ENCODE peak calls at places on chromosomes 3 and 15, in nine cellular contexts. One of them, this sample, is unnamed.

GRCh38 chr15:85955501-85956391 is 123.9 kb upstream of the AGBL1 start:
- DNase-seq in ovary: no peak
- DNase-seq in A549: peak
- DNase-seq in K562: no peak
- DNase-seq in suprapubic skin: no peak
- DNase-seq in HepG2: no peak
- DNase-seq in esophagus muscularis mucosa: no peak
- DNase-seq in sigmoid colon: no peak
- DNase-seq in transverse colon: no peak
- DNase-seq in this sample: no peak

GRCh38 chr3:126397610-126398422 is 3.1 kb downstream of the CFAP100 start:
- DNase-seq in ovary: no peak
- DNase-seq in A549: no peak
- DNase-seq in K562: no peak
- DNase-seq in suprapubic skin: no peak
- DNase-seq in HepG2: no peak
- DNase-seq in esophagus muscularis mucosa: no peak
- DNase-seq in sigmoid colon: peak
- DNase-seq in transverse colon: no peak
- DNase-seq in this sample: no peak

GRCh38 chr3:37519236-37519635 is 342.4 kb upstream of the CTDSPL start:
- DNase-seq in ovary: no peak
- DNase-seq in A549: no peak
- DNase-seq in K562: no peak
- DNase-seq in suprapubic skin: no peak
- DNase-seq in HepG2: no peak
- DNase-seq in esophagus muscularis mucosa: no peak
- DNase-seq in sigmoid colon: no peak
- DNase-seq in transverse colon: no peak
- DNase-seq in this sample: no peak

GRCh38 chr3:13812039-13812438 is 67.8 kb downstream of the WNT7A start:
- DNase-seq in ovary: no peak
- DNase-seq in A549: no peak
- DNase-seq in K562: no peak
- DNase-seq in suprapubic skin: no peak
- DNase-seq in HepG2: no peak
- DNase-seq in esophagus muscularis mucosa: no peak
- DNase-seq in sigmoid colon: no peak
- DNase-seq in transverse colon: no peak
- DNase-seq in this sample: no peak

GRCh38 chr3:74268753-74269152 is 345.7 kb downstream of the CNTN3 start:
- DNase-seq in ovary: no peak
- DNase-seq in A549: no peak
- DNase-seq in K562: no peak
- DNase-seq in suprapubic skin: no peak
- DNase-seq in HepG2: no peak
- DNase-seq in esophagus muscularis mucosa: no peak
- DNase-seq in sigmoid colon: no peak
- DNase-seq in transverse colon: no peak
- DNase-seq in this sample: no peak

GRCh38 chr15:70597056-70597603 is 166.2 kb downstream of the UACA start:
- DNase-seq in ovary: no peak
- DNase-seq in A549: peak
- DNase-seq in K562: no peak
- DNase-seq in suprapubic skin: no peak
- DNase-seq in HepG2: peak
- DNase-seq in esophagus muscularis mucosa: peak
- DNase-seq in sigmoid colon: no peak
- DNase-seq in transverse colon: no peak
- DNase-seq in this sample: no peak

GRCh38 chr15:72184165-72184811 is 13.3 kb downstream of the GRAMD2A start:
- DNase-seq in ovary: no peak
- DNase-seq in A549: peak
- DNase-seq in K562: no peak
- DNase-seq in suprapubic skin: peak
- DNase-seq in HepG2: peak
- DNase-seq in esophagus muscularis mucosa: no peak
- DNase-seq in sigmoid colon: no peak
- DNase-seq in transverse colon: peak
- DNase-seq in this sample: no peak

GRCh38 chr3:196471551-196471950 is 32.0 kb downstream of the RNF168 start:
- DNase-seq in ovary: no peak
- DNase-seq in A549: no peak
- DNase-seq in K562: no peak
- DNase-seq in suprapubic skin: no peak
- DNase-seq in HepG2: no peak
- DNase-seq in esophagus muscularis mucosa: no peak
- DNase-seq in sigmoid colon: no peak
- DNase-seq in transverse colon: no peak
- DNase-seq in this sample: no peak

GRCh38 chr3:155807823-155808222 is 1.7 kb upstream of the C3orf33 start:
- DNase-seq in ovary: no peak
- DNase-seq in A549: no peak
- DNase-seq in K562: no peak
- DNase-seq in suprapubic skin: no peak
- DNase-seq in HepG2: no peak
- DNase-seq in esophagus muscularis mucosa: no peak
- DNase-seq in sigmoid colon: no peak
- DNase-seq in transverse colon: no peak
- DNase-seq in this sample: no peak

GRCh38 chr15:88489321-88489720 is 21.8 kb downstream of the MRPS11 start:
- DNase-seq in ovary: no peak
- DNase-seq in A549: no peak
- DNase-seq in K562: peak
- DNase-seq in suprapubic skin: no peak
- DNase-seq in HepG2: no peak
- DNase-seq in esophagus muscularis mucosa: no peak
- DNase-seq in sigmoid colon: no peak
- DNase-seq in transverse colon: no peak
- DNase-seq in this sample: no peak

GRCh38 chr15:83698294-83698693 is 44.4 kb downstream of the ADAMTSL3 start:
- DNase-seq in ovary: peak
- DNase-seq in A549: peak
- DNase-seq in K562: no peak
- DNase-seq in suprapubic skin: no peak
- DNase-seq in HepG2: no peak
- DNase-seq in esophagus muscularis mucosa: peak
- DNase-seq in sigmoid colon: peak
- DNase-seq in transverse colon: peak
- DNase-seq in this sample: peak

GRCh38 chr3:39166134-39166710 is 12.8 kb upstream of the CSRNP1 start:
- DNase-seq in ovary: no peak
- DNase-seq in A549: peak
- DNase-seq in K562: no peak
- DNase-seq in suprapubic skin: no peak
- DNase-seq in HepG2: no peak
- DNase-seq in esophagus muscularis mucosa: no peak
- DNase-seq in sigmoid colon: no peak
- DNase-seq in transverse colon: no peak
- DNase-seq in this sample: no peak

GRCh38 chr3:73226026-73226425 is 164.6 kb downstream of the EBLN2 start:
- DNase-seq in ovary: no peak
- DNase-seq in A549: no peak
- DNase-seq in K562: no peak
- DNase-seq in suprapubic skin: no peak
- DNase-seq in HepG2: no peak
- DNase-seq in esophagus muscularis mucosa: no peak
- DNase-seq in sigmoid colon: no peak
- DNase-seq in transverse colon: no peak
- DNase-seq in this sample: no peak

GRCh38 chr15:82875411-82876003 is 66.1 kb downstream of the WHAMM start:
- DNase-seq in ovary: no peak
- DNase-seq in A549: no peak
- DNase-seq in K562: no peak
- DNase-seq in suprapubic skin: no peak
- DNase-seq in HepG2: no peak
- DNase-seq in esophagus muscularis mucosa: no peak
- DNase-seq in sigmoid colon: no peak
- DNase-seq in transverse colon: no peak
- DNase-seq in this sample: no peak

GRCh38 chr15:36645106-36645505 is 65.7 kb downstream of the CDIN1 start:
- DNase-seq in ovary: no peak
- DNase-seq in A549: peak
- DNase-seq in K562: no peak
- DNase-seq in suprapubic skin: no peak
- DNase-seq in HepG2: no peak
- DNase-seq in esophagus muscularis mucosa: no peak
- DNase-seq in sigmoid colon: no peak
- DNase-seq in transverse colon: no peak
- DNase-seq in this sample: no peak

GRCh38 chr15:36642311-36642710 is 62.9 kb downstream of the CDIN1 start:
- DNase-seq in ovary: no peak
- DNase-seq in A549: no peak
- DNase-seq in K562: no peak
- DNase-seq in suprapubic skin: no peak
- DNase-seq in HepG2: no peak
- DNase-seq in esophagus muscularis mucosa: no peak
- DNase-seq in sigmoid colon: no peak
- DNase-seq in transverse colon: no peak
- DNase-seq in this sample: no peak

GRCh38 chr15:36643551-36643950 is 64.1 kb downstream of the CDIN1 start:
- DNase-seq in ovary: no peak
- DNase-seq in A549: no peak
- DNase-seq in K562: no peak
- DNase-seq in suprapubic skin: no peak
- DNase-seq in HepG2: no peak
- DNase-seq in esophagus muscularis mucosa: no peak
- DNase-seq in sigmoid colon: no peak
- DNase-seq in transverse colon: no peak
- DNase-seq in this sample: no peak

GRCh38 chr15:36644156-36644896 is 64.9 kb downstream of the CDIN1 start:
- DNase-seq in ovary: no peak
- DNase-seq in A549: no peak
- DNase-seq in K562: no peak
- DNase-seq in suprapubic skin: no peak
- DNase-seq in HepG2: no peak
- DNase-seq in esophagus muscularis mucosa: no peak
- DNase-seq in sigmoid colon: no peak
- DNase-seq in transverse colon: no peak
- DNase-seq in this sample: no peak
- TF ChIP-seq EP300 in ovary: no peak
- TF ChIP-seq EP300 in A549: no peak
- TF ChIP-seq EP300 in K562: no peak
- TF ChIP-seq EP300 in suprapubic skin: no peak
- TF ChIP-seq EP300 in HepG2: no peak
- TF ChIP-seq EP300 in esophagus muscularis mucosa: no peak
- TF ChIP-seq EP300 in sigmoid colon: no peak
- TF ChIP-seq EP300 in transverse colon: no peak
- TF ChIP-seq EP300 in this sample: no peak

GRCh38 chr3:179731544-179731943 is 78.7 kb downstream of the USP13 start:
- DNase-seq in ovary: no peak
- DNase-seq in A549: no peak
- DNase-seq in K562: no peak
- DNase-seq in suprapubic skin: no peak
- DNase-seq in HepG2: no peak
- DNase-seq in esophagus muscularis mucosa: peak
- DNase-seq in sigmoid colon: no peak
- DNase-seq in transverse colon: no peak
- DNase-seq in this sample: no peak
- TF ChIP-seq EP300 in ovary: no peak
- TF ChIP-seq EP300 in A549: no peak
- TF ChIP-seq EP300 in K562: no peak
- TF ChIP-seq EP300 in suprapubic skin: no peak
- TF ChIP-seq EP300 in HepG2: no peak
- TF ChIP-seq EP300 in esophagus muscularis mucosa: no peak
- TF ChIP-seq EP300 in sigmoid colon: no peak
- TF ChIP-seq EP300 in transverse colon: no peak
- TF ChIP-seq EP300 in this sample: no peak

GRCh38 chr3:194270627-194271458 is 80.3 kb downstream of the CPN2 start:
- DNase-seq in ovary: peak
- DNase-seq in A549: no peak
- DNase-seq in K562: no peak
- DNase-seq in suprapubic skin: peak
- DNase-seq in HepG2: peak
- DNase-seq in esophagus muscularis mucosa: peak
- DNase-seq in sigmoid colon: peak
- DNase-seq in transverse colon: peak
- DNase-seq in this sample: peak

GRCh38 chr3:194268659-194269487 is 82.3 kb downstream of the CPN2 start:
- DNase-seq in ovary: no peak
- DNase-seq in A549: no peak
- DNase-seq in K562: no peak
- DNase-seq in suprapubic skin: peak
- DNase-seq in HepG2: no peak
- DNase-seq in esophagus muscularis mucosa: no peak
- DNase-seq in sigmoid colon: peak
- DNase-seq in transverse colon: peak
- DNase-seq in this sample: no peak

GRCh38 chr3:194267744-194268658 is 83.1 kb downstream of the CPN2 start:
- DNase-seq in ovary: peak
- DNase-seq in A549: no peak
- DNase-seq in K562: no peak
- DNase-seq in suprapubic skin: peak
- DNase-seq in HepG2: peak
- DNase-seq in esophagus muscularis mucosa: no peak
- DNase-seq in sigmoid colon: peak
- DNase-seq in transverse colon: peak
- DNase-seq in this sample: no peak

GRCh38 chr3:194271459-194272035 is 79.6 kb downstream of the CPN2 start:
- DNase-seq in ovary: no peak
- DNase-seq in A549: no peak
- DNase-seq in K562: no peak
- DNase-seq in suprapubic skin: no peak
- DNase-seq in HepG2: no peak
- DNase-seq in esophagus muscularis mucosa: no peak
- DNase-seq in sigmoid colon: no peak
- DNase-seq in transverse colon: no peak
- DNase-seq in this sample: no peak

DNA sequence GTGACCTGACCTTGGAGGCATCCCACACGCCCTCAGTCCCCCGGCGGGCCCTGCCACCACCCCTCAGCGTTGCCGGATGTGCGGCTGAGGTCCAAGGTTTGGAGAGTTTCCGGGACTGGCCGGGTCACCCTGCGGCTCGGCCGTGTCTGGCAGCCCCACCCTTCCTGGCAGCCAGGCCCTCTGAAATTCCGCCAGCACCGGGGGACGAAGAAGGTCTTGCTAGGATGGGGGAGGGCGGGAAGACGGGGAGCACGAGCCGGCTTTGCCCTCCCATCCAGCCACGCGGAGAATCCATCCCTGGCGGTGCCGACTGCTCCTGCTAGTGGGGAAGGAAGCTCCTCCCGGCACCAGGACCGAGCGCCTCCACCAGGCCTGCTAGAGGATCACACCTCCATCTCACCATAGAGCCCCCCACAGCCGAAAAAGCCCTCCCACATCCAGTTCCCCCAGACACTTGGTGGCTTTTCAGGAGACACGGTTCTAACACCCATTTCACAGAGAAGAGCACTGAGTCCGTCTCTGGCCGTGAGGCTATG is 81.5 kb downstream of the CPN2 start:
- DNase-seq in ovary: peak
- DNase-seq in A549: no peak
- DNase-seq in K562: peak
- DNase-seq in suprapubic skin: peak
- DNase-seq in HepG2: no peak
- DNase-seq in esophagus muscularis mucosa: peak
- DNase-seq in sigmoid colon: peak
- DNase-seq in transverse colon: peak
- DNase-seq in this sample: peak
- TF ChIP-seq EP300 in ovary: peak
- TF ChIP-seq EP300 in A549: no peak
- TF ChIP-seq EP300 in K562: no peak
- TF ChIP-seq EP300 in suprapubic skin: no peak
- TF ChIP-seq EP300 in HepG2: no peak
- TF ChIP-seq EP300 in esophagus muscularis mucosa: peak
- TF ChIP-seq EP300 in sigmoid colon: peak
- TF ChIP-seq EP300 in transverse colon: peak
- TF ChIP-seq EP300 in this sample: no peak

GRCh38 chr15:57376695-57377477 is 581 bp downstream of the CGNL1 start:
- DNase-seq in ovary: peak
- DNase-seq in A549: peak
- DNase-seq in K562: no peak
- DNase-seq in suprapubic skin: peak
- DNase-seq in HepG2: peak
- DNase-seq in esophagus muscularis mucosa: no peak
- DNase-seq in sigmoid colon: peak
- DNase-seq in transverse colon: no peak
- DNase-seq in this sample: peak
- TF ChIP-seq EP300 in ovary: no peak
- TF ChIP-seq EP300 in A549: no peak
- TF ChIP-seq EP300 in K562: no peak
- TF ChIP-seq EP300 in suprapubic skin: no peak
- TF ChIP-seq EP300 in HepG2: no peak
- TF ChIP-seq EP300 in esophagus muscularis mucosa: no peak
- TF ChIP-seq EP300 in sigmoid colon: no peak
- TF ChIP-seq EP300 in transverse colon: no peak
- TF ChIP-seq EP300 in this sample: no peak